ENCODE peak calls at places on chromosomes 12 and 14, in six cellular contexts. One of them, this sample, is unnamed.

GRCh38 chr12:72359416-72359815 is 87.2 kb downstream of the TRHDE start:
- DNase-seq in A549: no peak
- DNase-seq in testis: no peak
- DNase-seq in H9: no peak
- DNase-seq in ovary: no peak
- DNase-seq in left lung: no peak
- DNase-seq in this sample: no peak

GRCh38 chr14:29339491-29339890 is 572.9 kb downstream of the FOXG1 start:
- DNase-seq in H9: no peak
- DNase-seq in testis: no peak
- DNase-seq in ovary: no peak
- DNase-seq in left lung: no peak
- DNase-seq in A549: no peak
- DNase-seq in this sample: no peak

GRCh38 chr12:51694146-51694545 is 103.1 kb downstream of the SCN8A start:
- DNase-seq in ovary: no peak
- DNase-seq in H9: no peak
- DNase-seq in left lung: no peak
- DNase-seq in A549: no peak
- DNase-seq in testis: no peak
- DNase-seq in this sample: no peak

GRCh38 chr12:89353823-89354629 is 1.7 kb upstream of the DUSP6 start:
- DNase-seq in ovary: peak; percentile 70
- DNase-seq in testis: peak; percentile 69
- DNase-seq in A549: peak; percentile 81
- DNase-seq in H9: peak; percentile 96
- DNase-seq in left lung: peak; percentile 84
- DNase-seq in this sample: peak; percentile 93

GRCh38 chr14:23025181-23025788 is 9.4 kb downstream of the PSMB5 start:
- DNase-seq in H9: no peak
- DNase-seq in ovary: no peak
- DNase-seq in A549: no peak
- DNase-seq in testis: no peak
- DNase-seq in left lung: no peak
- DNase-seq in this sample: no peak

GRCh38 chr12:728781-729180 is 23.6 kb upstream of the WNK1 start:
- DNase-seq in H9: no peak
- DNase-seq in left lung: no peak
- DNase-seq in ovary: no peak
- DNase-seq in testis: no peak
- DNase-seq in A549: no peak
- DNase-seq in this sample: no peak

GRCh38 chr12:90839340-90839739 is 115.6 kb downstream of the CCER1 start:
- DNase-seq in testis: no peak
- DNase-seq in ovary: no peak
- DNase-seq in A549: no peak
- DNase-seq in left lung: no peak
- DNase-seq in H9: no peak
- DNase-seq in this sample: no peak

GRCh38 chr14:40581264-40581663 is 1025.4 kb upstream of the LRFN5 start:
- DNase-seq in left lung: no peak
- DNase-seq in A549: no peak
- DNase-seq in testis: no peak
- DNase-seq in H9: no peak
- DNase-seq in ovary: no peak
- DNase-seq in this sample: no peak

GRCh38 chr14:73726025-73726961 is 12.1 kb upstream of the PNMA1 start:
- DNase-seq in left lung: no peak
- DNase-seq in testis: no peak
- DNase-seq in ovary: no peak
- DNase-seq in A549: no peak
- DNase-seq in H9: no peak
- DNase-seq in this sample: no peak
- H3K4me1 ChIP-seq in left lung: peaks cover 65% of the 10 kb centered on the region
- H3K4me1 ChIP-seq in testis: peaks cover 60% of the 10 kb centered on the region
- H3K4me1 ChIP-seq in ovary: peaks cover 15% of the 10 kb centered on the region
- H3K4me1 ChIP-seq in A549: peaks cover 61% of the 10 kb centered on the region
- H3K4me1 ChIP-seq in H9: peaks cover 4% of the 10 kb centered on the region
- H3K4me1 ChIP-seq in this sample: peaks cover 65% of the 10 kb centered on the region

DNA sequence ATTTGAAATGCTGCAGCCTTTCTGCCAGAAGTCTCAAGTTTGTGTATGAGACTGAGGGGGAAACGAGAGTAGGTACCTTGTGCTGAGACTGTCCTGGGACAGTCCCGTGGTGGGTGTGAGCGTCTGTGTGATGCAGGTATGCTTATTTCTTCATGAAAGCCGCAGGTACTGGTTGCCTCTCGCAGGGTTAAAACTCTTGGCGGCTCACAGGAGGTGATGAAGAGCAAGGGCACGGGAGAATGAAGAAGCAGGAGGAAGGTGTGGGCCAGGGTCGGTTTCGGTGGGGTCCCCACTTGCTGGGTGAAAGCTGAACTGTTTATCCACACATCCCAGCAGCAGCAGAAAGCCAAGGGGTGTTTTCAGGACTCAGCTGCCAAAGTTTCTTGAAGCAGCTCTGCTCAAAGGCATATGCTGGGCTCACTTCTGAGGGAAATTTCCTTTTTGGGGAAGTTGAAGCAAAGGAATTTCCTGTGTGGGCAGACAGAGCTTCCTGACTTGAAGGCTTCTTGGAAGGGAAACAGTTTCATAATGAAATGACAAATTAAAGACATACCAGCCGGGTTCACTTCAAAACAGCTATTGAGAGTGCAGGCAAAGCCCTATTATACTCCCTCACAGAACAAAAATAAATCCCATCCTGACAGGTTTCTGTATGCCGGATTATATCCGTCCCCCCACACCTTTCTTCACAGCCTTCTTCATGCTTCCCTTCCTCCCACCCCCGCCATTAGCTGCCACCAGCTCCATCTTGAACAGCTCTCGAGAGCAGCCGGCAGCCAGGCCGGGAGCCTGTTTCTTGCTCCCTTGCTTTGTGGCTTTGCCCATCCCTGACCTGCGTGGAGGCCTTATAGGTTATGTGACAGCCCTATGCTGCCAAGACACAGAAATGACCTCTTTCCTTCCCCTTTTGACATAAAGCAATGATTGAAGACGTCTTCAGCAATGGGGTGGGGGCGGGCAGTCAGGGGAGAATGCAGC is 116.6 kb downstream of the ETV6 start:
- DNase-seq in ovary: no peak
- DNase-seq in left lung: peak; percentile 48
- DNase-seq in A549: no peak
- DNase-seq in testis: no peak
- DNase-seq in H9: no peak
- DNase-seq in this sample: peak; percentile 45
- H3K27ac ChIP-seq in ovary: no peak overlapping the region
- H3K27ac ChIP-seq in left lung: peak overlapping the region; percentile 96
- H3K27ac ChIP-seq in A549: no peak overlapping the region
- H3K27ac ChIP-seq in testis: peak overlapping the region; percentile 42
- H3K27ac ChIP-seq in H9: no peak overlapping the region
- H3K27ac ChIP-seq in this sample: peak overlapping the region; percentile 75

GRCh38 chr12:105740970-105741725 is 397.6 kb downstream of the NUAK1 start:
- DNase-seq in A549: no peak
- DNase-seq in testis: peak; percentile 56
- DNase-seq in ovary: peak; percentile 59
- DNase-seq in left lung: no peak
- DNase-seq in H9: no peak
- DNase-seq in this sample: no peak
- H3K4me1 ChIP-seq in A549: no peaks in the 10 kb centered on the region
- H3K4me1 ChIP-seq in testis: peaks cover 8% of the 10 kb centered on the region
- H3K4me1 ChIP-seq in ovary: peaks cover 5% of the 10 kb centered on the region
- H3K4me1 ChIP-seq in left lung: peaks cover 6% of the 10 kb centered on the region
- H3K4me1 ChIP-seq in H9: peaks cover 20% of the 10 kb centered on the region
- H3K4me1 ChIP-seq in this sample: peaks cover 29% of the 10 kb centered on the region

GRCh38 chr14:99554184-99554583 is 49.8 kb downstream of the CCDC85C start:
- DNase-seq in H9: no peak
- DNase-seq in left lung: no peak
- DNase-seq in A549: no peak
- DNase-seq in ovary: no peak
- DNase-seq in testis: peak; percentile 70
- DNase-seq in this sample: no peak
- H3K27ac ChIP-seq in H9: no peak overlapping the region
- H3K27ac ChIP-seq in left lung: no peak overlapping the region
- H3K27ac ChIP-seq in A549: peak overlapping the region; percentile 60
- H3K27ac ChIP-seq in ovary: no peak overlapping the region
- H3K27ac ChIP-seq in testis: no peak overlapping the region
- H3K27ac ChIP-seq in this sample: no peak overlapping the region

GRCh38 chr12:124557518-124558223 is 9.7 kb downstream of the NCOR2 start:
- DNase-seq in testis: no peak
- DNase-seq in ovary: peak; percentile 37
- DNase-seq in left lung: peak; percentile 22
- DNase-seq in H9: peak; percentile 66
- DNase-seq in A549: no peak
- DNase-seq in this sample: no peak
- H3K4me1 ChIP-seq in testis: peaks cover 66% of the 10 kb centered on the region
- H3K4me1 ChIP-seq in ovary: peaks cover 42% of the 10 kb centered on the region
- H3K4me1 ChIP-seq in left lung: peaks cover 91% of the 10 kb centered on the region
- H3K4me1 ChIP-seq in H9: peaks cover 13% of the 10 kb centered on the region
- H3K4me1 ChIP-seq in A549: no peaks in the 10 kb centered on the region
- H3K4me1 ChIP-seq in this sample: peaks cover 87% of the 10 kb centered on the region